ENCODE peak calls at places on chromosomes 2 and 18, in eight cellular contexts. U is tibial artery; G is left ventricle myocardium superior; X is type B pancreatic cell; B is NCI-H2171 treated with DMSO at 0.1 percent for 48 hours; Y is CD4-positive, alpha-beta T cell; D is iPS-NIHi11; S is NCI-H1105. K is an unnamed sample.

GRCh38 chr2:150528861-150529801 is 41.7 kb upstream of the RND3 start:
- DNase-seq in S (no peak), D (peak), X (no peak), B (no peak), Y (no peak), G (no peak), U (no peak), K (no peak)

GRCh38 chr2:61425605-61426155 is 45.2 kb downstream of the USP34 start:
- DNase-seq in U (no peak), S (no peak), Y (no peak), G (no peak), D (no peak), B (no peak), X (no peak), K (no peak)

GRCh38 chr18:46399276-46399675 is 257.7 kb downstream of the LOXHD1 start:
- DNase-seq in B (no peak), S (no peak), D (no peak), Y (no peak), G (no peak), X (no peak), U (no peak), K (no peak)

GRCh38 chr18:5982332-5982731 is 87.0 kb upstream of the TMEM200C start:
- DNase-seq in X (no peak), Y (no peak), G (no peak), S (no peak), U (no peak), B (no peak), D (no peak), K (no peak)

GRCh38 chr2:23523651-23524260 is 138.8 kb downstream of the KLHL29 start:
- DNase-seq in B (no peak), D (no peak), S (no peak), U (peak), X (no peak), G (no peak), Y (no peak), K (no peak)

GRCh38 chr2:163735692-163736432 is at the start of gene FIGN:
- DNase-seq in B (peak), Y (no peak), U (peak), S (peak), D (peak), X (peak), G (peak), K (peak)

GRCh38 chr2:65416945-65417344 is 15.5 kb downstream of the SPRED2 start:
- DNase-seq in S (no peak), U (no peak), Y (no peak), B (peak), D (no peak), G (no peak), X (no peak), K (no peak)

GRCh38 chr2:136765256-136765735 is at the start of gene THSD7B:
- DNase-seq in S (no peak), B (peak), Y (no peak), U (no peak), D (peak), G (peak), X (no peak), K (no peak)

GRCh38 chr18:49207373-49207772 is 253.1 kb downstream of the DYM start:
- DNase-seq in U (no peak), B (no peak), Y (no peak), X (no peak), S (no peak), G (no peak), D (no peak), K (no peak)

GRCh38 chr2:25131567-25132295 is 36.6 kb downstream of the POMC start:
- DNase-seq in X (no peak), B (no peak), U (no peak), S (no peak), D (no peak), G (peak), Y (no peak), K (no peak)

GRCh38 chr2:26217720-26218119 is 26.7 kb downstream of the HADHA start:
- DNase-seq in B (no peak), X (no peak), S (no peak), U (no peak), D (no peak), G (no peak), Y (no peak), K (no peak)

GRCh38 chr2:145593991-145594702 is 1074.2 kb upstream of the ZEB2 start:
- DNase-seq in X (no peak), D (no peak), S (no peak), B (no peak), Y (no peak), G (no peak), U (no peak), K (no peak)

GRCh38 chr2:132670104-132670960 is at the start of gene LYPD1:
- DNase-seq in Y (no peak), U (no peak), B (no peak), S (peak), G (peak), X (no peak), D (peak), K (no peak)

GRCh38 chr2:235954888-235955480 is 213.2 kb downstream of the GBX2 start:
- DNase-seq in B (no peak), G (no peak), D (no peak), S (no peak), U (no peak), Y (no peak), X (no peak), K (no peak)

GRCh38 chr2:8430628-8431027 is 251.2 kb upstream of the ID2 start:
- DNase-seq in Y (no peak), X (no peak), D (no peak), S (no peak), B (no peak), G (no peak), U (no peak), K (no peak)

GRCh38 chr2:26588576-26588975 is 52.6 kb downstream of the CIB4 start:
- DNase-seq in S (no peak), U (no peak), X (peak), B (no peak), G (no peak), Y (no peak), D (no peak), K (no peak)

GRCh38 chr2:20097889-20098714 is 46.7 kb upstream of the LAPTM4A start:
- DNase-seq in Y (peak), U (peak), X (peak), D (peak), S (peak), G (peak), B (peak), K (peak)

GRCh38 chr2:86019121-86019520 is 86.6 kb downstream of the POLR1A start:
- DNase-seq in U (peak), Y (no peak), D (no peak), G (no peak), X (no peak), S (no peak), B (no peak), K (no peak)

GRCh38 chr2:235908826-235909225 is 259.4 kb downstream of the GBX2 start:
- DNase-seq in G (no peak), B (no peak), X (no peak), Y (no peak), S (no peak), D (no peak), U (no peak), K (no peak)

GRCh38 chr2:58913082-58913726 is 672.1 kb upstream of the FANCL start:
- DNase-seq in S (no peak), U (no peak), Y (no peak), D (no peak), G (no peak), X (no peak), B (no peak), K (no peak)

GRCh38 chr2:95296036-95296435 is 1.1 kb upstream of the KCNIP3 start:
- DNase-seq in G (no peak), U (no peak), X (no peak), B (peak), Y (no peak), D (no peak), S (peak), K (no peak)

GRCh38 chr18:73948497-73948896 is 199.1 kb downstream of the FBXO15 start:
- DNase-seq in B (no peak), Y (no peak), D (no peak), U (no peak), S (no peak), X (no peak), G (no peak), K (no peak)

GRCh38 chr2:162197095-162197825 is 45.2 kb upstream of the GCG start:
- DNase-seq in G (no peak), B (no peak), D (no peak), X (no peak), S (no peak), Y (no peak), U (no peak), K (no peak)

GRCh38 chr2:146321175-146321574 is 1523.7 kb upstream of the ACVR2A start:
- DNase-seq in Y (no peak), G (no peak), S (no peak), U (no peak), X (peak), D (peak), B (no peak), K (no peak)

GRCh38 chr2:219054956-219055903 is 5.5 kb downstream of the IHH start:
- DNase-seq in G (no peak), X (no peak), Y (no peak), B (no peak), S (no peak), U (no peak), D (no peak), K (no peak)

GRCh38 chr2:156294945-156295580 is 37.5 kb downstream of the NR4A2 start:
- DNase-seq in X (no peak), U (no peak), S (no peak), G (no peak), D (no peak), B (no peak), Y (no peak), K (no peak)

GRCh38 chr2:155256803-155257202 is 558.3 kb downstream of the KCNJ3 start:
- DNase-seq in B (no peak), U (no peak), G (no peak), X (no peak), D (peak), Y (no peak), S (no peak), K (peak)

GRCh38 chr2:43402452-43402937 is 176.1 kb upstream of the ZFP36L2 start:
- DNase-seq in S (no peak), Y (no peak), D (no peak), B (no peak), X (no peak), U (no peak), G (no peak), K (no peak)

GRCh38 chr2:202494300-202494699 is 118.2 kb downstream of the BMPR2 start:
- DNase-seq in U (no peak), X (no peak), D (peak), S (no peak), B (peak), Y (no peak), G (no peak), K (peak)